ENCODE peak calls at places on chromosomes 2 and 18, in four cellular contexts. X, Z, F and A are unnamed samples.

GRCh38 chr2:54325148-54325547 is 69.1 kb upstream of the TSPYL6 start:
- DNase-seq in Z (no peak), X (no peak), F (no peak), A (no peak)

GRCh38 chr2:197888322-197888721 is 83.9 kb downstream of the PLCL1 start:
- DNase-seq in Z (no peak), X (no peak), F (no peak), A (no peak)

GRCh38 chr2:196176142-196176738 is 4.9 kb upstream of the STK17B start:
- DNase-seq in Z (no peak), F (no peak), X (no peak), A (no peak)

GRCh38 chr18:57819671-57820460 is 16.8 kb upstream of the ATP8B1 start:
- DNase-seq in X (peak), Z (peak), F (peak), A (peak)

GRCh38 chr2:70070557-70071268 is 16.6 kb upstream of the PCBP1 start:
- DNase-seq in F (peak), Z (peak), X (peak), A (peak)

GRCh38 chr2:3465844-3466481 is 53.4 kb downstream of the ADI1 start:
- DNase-seq in Z (peak), F (peak), X (no peak), A (peak)

GRCh38 chr18:47263197-47263827 is 11.9 kb upstream of the SKOR2 start:
- DNase-seq in X (no peak), Z (peak), F (no peak), A (no peak)

GRCh38 chr2:64914735-64915509 is 74.3 kb upstream of the SLC1A4 start:
- DNase-seq in X (no peak), F (no peak), Z (no peak), A (no peak)

GRCh38 chr2:152369176-152369860 is 34.3 kb downstream of the FMNL2 start:
- DNase-seq in X (no peak), F (peak), Z (peak), A (peak)

GRCh38 chr2:117127680-117128079 is 686.8 kb upstream of the DDX18 start:
- DNase-seq in Z (peak), X (no peak), F (peak), A (no peak)

GRCh38 chr2:74267068-74267467 is 68.7 kb downstream of the MTHFD2 start:
- DNase-seq in X (no peak), Z (peak), F (no peak), A (peak)

GRCh38 chr2:82853299-82853698 is 1605.8 kb downstream of the SUCLG1 start:
- DNase-seq in X (no peak), F (no peak), Z (no peak), A (no peak)

GRCh38 chr18:28666216-28666615 is 489.3 kb upstream of the CDH2 start:
- DNase-seq in Z (no peak), F (no peak), X (no peak), A (no peak)

GRCh38 chr18:26386002-26386401 is 159.8 kb downstream of the TAF4B start:
- DNase-seq in F (no peak), X (no peak), Z (peak), A (peak)